ENCODE peak calls at places on chromosomes 13 and 19, in five cellular contexts. S is AG09309, T is prostate gland, F is cardiac muscle cell, U is endothelial cell of umbilical vein. X is an unnamed sample.
A peak's percentile ranks its signal among the peaks of the same experiment; 100 is the strongest.

GRCh38 chr19:543912-544608 is at the start of gene GZMM:
- DNase-seq in S (no peak), T (no peak), F (no peak), U (no peak), X (no peak)

GRCh38 chr13:46595136-46595917 is 42.4 kb downstream of the LRCH1 start:
- DNase-seq in S (no peak), T (peak; percentile 68), F (peak; percentile 40), U (peak; percentile 49), X (no peak)

GRCh38 chr19:752652-753517 is 2.0 kb downstream of the MISP start:
- DNase-seq in S (peak; percentile 60), T (peak; percentile 69), F (peak; percentile 73), U (no peak), X (no peak)

GRCh38 chr13:20160346-20161274 is at the start of gene GJA3:
- DNase-seq in S (no peak), T (no peak), F (peak; percentile 22), U (no peak), X (peak; percentile 54)

GRCh38 chr13:107258599-107259187 is 690.8 kb upstream of the ARGLU1 start:
- DNase-seq in S (no peak), T (no peak), F (no peak), U (peak; percentile 46), X (no peak)

GRCh38 chr13:26861951-26862350 is 101.4 kb upstream of the GPR12 start:
- DNase-seq in S (no peak), T (no peak), F (peak; percentile 5), U (no peak), X (no peak)

GRCh38 chr19:33998739-33999345 is 173.5 kb upstream of the LSM14A start:
- DNase-seq in S (no peak), T (no peak), F (peak; percentile 13), U (peak; percentile 21), X (no peak)

GRCh38 chr13:113742000-113742441 is 17.0 kb upstream of the TMEM255B start:
- DNase-seq in S (no peak), T (no peak), F (peak; percentile 50), U (no peak), X (no peak)

GRCh38 chr19:45667620-45668341 is at the start of gene GIPR:
- DNase-seq in S (no peak), T (no peak), F (no peak), U (no peak), X (no peak)

GRCh38 chr13:114049026-114049425 is 75.2 kb upstream of the C13orf46 start:
- DNase-seq in S (no peak), T (no peak), F (no peak), U (no peak), X (peak; percentile 65)

GRCh38 chr19:16180611-16181010 is 4.6 kb upstream of the FAM32A start:
- DNase-seq in S (peak; percentile 54), T (no peak), F (peak; percentile 52), U (no peak), X (no peak)

GRCh38 chr13:48563611-48564010 is 30.7 kb upstream of the RCBTB2 start:
- DNase-seq in S (no peak), T (no peak), F (no peak), U (peak; percentile 57), X (no peak)

GRCh38 chr13:110304256-110304655 is 2.7 kb downstream of the COL4A1 start:
- DNase-seq in S (no peak), T (no peak), F (peak; percentile 61), U (no peak), X (no peak)

GRCh38 chr19:45474941-45475516 is 7.2 kb downstream of the FOSB start:
- DNase-seq in S (no peak), T (no peak), F (peak; percentile 20), U (no peak), X (no peak)

GRCh38 chr13:109146393-109146792 is 517.0 kb downstream of the MYO16 start:
- DNase-seq in S (no peak), T (no peak), F (no peak), U (no peak), X (no peak)

GRCh38 chr13:79490846-79491245 is 9.9 kb downstream of the NDFIP2 start:
- DNase-seq in S (no peak), T (no peak), F (no peak), U (no peak), X (no peak)

GRCh38 chr13:75769141-75769905 is 133.2 kb downstream of the LMO7 start:
- DNase-seq in S (peak; percentile 62), T (no peak), F (no peak), U (no peak), X (no peak)

GRCh38 chr19:35744688-35745327 is 410 bp downstream of the U2AF1L4 start:
- DNase-seq in S (peak; percentile 81), T (peak; percentile 95), F (peak; percentile 97), U (peak; percentile 95), X (peak; percentile 83)

GRCh38 chr19:50264483-50265186 is 61.2 kb downstream of the MYH14 start:
- DNase-seq in S (no peak), T (no peak), F (no peak), U (peak; percentile 5), X (no peak)

GRCh38 chr19:45568732-45569131 is 15.9 kb downstream of the OPA3 start:
- DNase-seq in S (no peak), T (no peak), F (no peak), U (peak; percentile 25), X (no peak)

GRCh38 chr13:77415253-77416127 is 88.6 kb upstream of the MYCBP2 start:
- DNase-seq in S (no peak), T (no peak), F (no peak), U (no peak), X (no peak)

GRCh38 chr19:14333101-14333871 is 48.0 kb upstream of the ADGRE5 start:
- DNase-seq in S (no peak), T (no peak), F (peak; percentile 75), U (no peak), X (no peak)

GRCh38 chr13:99040536-99041141 is 62.8 kb upstream of the DOCK9 start:
- DNase-seq in S (no peak), T (peak; percentile 9), F (no peak), U (no peak), X (no peak)

GRCh38 chr19:3849092-3849491 is 19.7 kb downstream of the ZFR2 start:
- DNase-seq in S (no peak), T (no peak), F (no peak), U (peak; percentile 9), X (no peak)

DNA sequence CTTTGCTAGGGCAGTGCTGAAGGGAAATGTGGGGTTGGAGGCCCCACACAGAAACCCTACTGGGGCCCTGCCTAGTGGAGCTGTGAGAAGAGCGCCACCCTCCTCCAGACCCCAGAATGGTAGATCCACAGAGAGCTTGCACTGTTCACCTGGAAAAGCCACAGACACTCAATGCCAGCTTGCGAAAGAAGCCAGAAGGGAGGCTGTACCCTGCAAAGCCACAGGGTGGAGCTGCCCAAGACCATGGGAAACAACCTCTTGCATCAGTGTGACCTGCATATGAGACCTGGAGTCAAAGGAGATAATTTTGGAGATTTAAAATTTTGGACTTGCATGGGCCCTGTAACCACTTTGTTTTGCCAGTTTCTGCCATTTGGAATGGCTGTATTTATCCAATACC is 615.4 kb upstream of the MIR17HG start:
- DNase-seq in S (no peak), T (no peak), F (no peak), U (no peak), X (no peak)
- TF ChIP-seq CTCF in S (no peak), T (no peak), F (no peak), U (no peak), X (no peak)

GRCh38 chr13:23806874-23807522 is 82.2 kb downstream of the MIPEP start:
- DNase-seq in S (no peak), T (no peak), F (no peak), U (no peak), X (no peak)

GRCh38 chr13:23813635-23814034 is 75.6 kb downstream of the MIPEP start:
- DNase-seq in S (no peak), T (no peak), F (no peak), U (no peak), X (no peak)

GRCh38 chr13:23808803-23809202 is 80.4 kb downstream of the MIPEP start:
- DNase-seq in S (no peak), T (no peak), F (no peak), U (no peak), X (no peak)

GRCh38 chr13:23811366-23812027 is 77.7 kb downstream of the MIPEP start:
- DNase-seq in S (no peak), T (no peak), F (no peak), U (no peak), X (no peak)

GRCh38 chr13:23810842-23811241 is 78.4 kb downstream of the MIPEP start:
- DNase-seq in S (no peak), T (no peak), F (no peak), U (no peak), X (no peak)
- TF ChIP-seq CTCF in S (no peak), T (no peak), F (no peak), U (no peak), X (no peak)

DNA sequence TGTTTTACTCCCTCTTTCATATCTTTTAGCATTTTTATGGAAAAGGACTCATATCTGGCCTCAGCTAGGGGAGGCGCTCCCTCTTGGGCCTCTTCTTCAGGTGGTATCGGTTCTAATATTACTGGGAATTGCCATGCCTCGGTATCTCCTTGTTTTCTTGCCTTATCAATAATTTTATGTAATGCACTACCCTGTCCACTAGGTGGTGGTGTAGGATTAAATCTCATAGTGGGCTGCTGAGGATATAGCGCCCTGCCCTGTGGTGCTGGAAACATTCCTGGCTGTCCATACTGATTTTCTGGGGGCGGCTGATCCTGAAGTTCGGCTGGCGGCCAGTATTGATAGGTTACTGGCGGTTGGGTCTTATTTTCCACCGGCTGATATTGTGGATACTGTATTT is 35.8 kb downstream of the ZNF420 start:
- DNase-seq in S (no peak), T (no peak), F (no peak), U (no peak), X (no peak)
- TF ChIP-seq CTCF in S (no peak), T (no peak), F (no peak), U (no peak), X (no peak)

DNA sequence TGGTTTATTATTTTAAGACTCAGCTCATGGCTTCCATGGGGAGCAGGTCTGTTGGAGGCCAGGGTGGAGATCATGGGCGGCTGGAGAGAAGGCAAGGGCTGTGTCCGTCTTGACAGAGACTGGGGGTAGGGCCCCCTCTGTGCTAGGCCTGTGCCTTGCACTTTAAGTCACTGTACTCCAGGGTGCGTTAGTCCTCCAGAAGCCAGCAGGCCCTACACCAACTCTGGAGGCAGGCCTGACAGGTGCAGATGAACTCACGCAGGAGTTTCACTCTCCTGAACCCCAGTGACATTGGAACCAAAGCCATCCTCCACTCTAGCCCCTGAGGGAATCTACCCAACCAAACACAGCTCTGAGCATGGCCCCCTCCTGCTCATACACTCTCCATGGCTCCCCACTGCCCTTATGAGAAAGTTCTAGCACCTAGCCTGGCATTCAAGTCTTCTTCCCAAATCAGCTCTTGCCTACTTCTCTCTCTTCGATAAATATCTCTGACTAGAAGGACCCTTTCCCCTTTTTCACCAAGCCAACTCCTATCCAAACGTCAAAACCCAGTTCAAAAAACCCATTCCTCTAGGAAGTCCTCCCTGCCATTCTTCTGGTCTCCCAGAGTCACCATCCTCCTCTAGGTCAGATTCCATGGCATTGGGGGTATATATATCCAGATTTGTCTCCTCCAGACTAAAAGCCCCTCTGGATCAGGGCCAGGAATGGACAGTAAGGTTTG is 15.1 kb downstream of the MEF2B start:
- DNase-seq in S (no peak), T (no peak), F (no peak), U (no peak), X (no peak)
- TF ChIP-seq CTCF in S (no peak), T (no peak), F (no peak), U (no peak), X (no peak)

X was measured in activated B cell treated with CpG ODN at 0.5 μM for 24 hours.